ENCODE peak calls at places on chromosomes 2 and 18, in four cellular contexts. P, F, S and M are unnamed samples.
A peak's percentile ranks its signal among the peaks of the same experiment; 100 is the strongest.

GRCh38 chr2:196535742-196536141 is 103.8 kb upstream of the CCDC150 start:
- DNase-seq in P (no peak), F (no peak), S (no peak), M (no peak)

GRCh38 chr2:3430211-3430610 is 50.7 kb downstream of the TRAPPC12 start:
- DNase-seq in P (no peak), F (no peak), S (no peak), M (no peak)

GRCh38 chr2:96528680-96529375 is 7.7 kb upstream of the ARID5A start:
- DNase-seq in P (peak; percentile 16), F (no peak), S (no peak), M (no peak)

GRCh38 chr2:155099784-155100183 is 401.3 kb downstream of the KCNJ3 start:
- DNase-seq in F (no peak), P (no peak), S (no peak), M (no peak)

GRCh38 chr18:70288171-70288850 is 534 bp upstream of the SOCS6 start:
- DNase-seq in P (no peak), S (no peak), F (peak; percentile 38), M (peak; percentile 79)

GRCh38 chr2:72214429-72215143 is 66.9 kb upstream of the CYP26B1 start:
- DNase-seq in S (no peak), P (no peak), F (no peak), M (no peak)

GRCh38 chr2:63827749-63828148 is 13.9 kb upstream of the UGP2 start:
- DNase-seq in P (no peak), S (no peak), F (no peak), M (no peak)

GRCh38 chr2:188787002-188787660 is 187.0 kb upstream of the COL3A1 start:
- DNase-seq in S (no peak), P (no peak), F (no peak), M (no peak)

GRCh38 chr18:65093341-65093740 is 657.5 kb upstream of the CDH7 start:
- DNase-seq in F (no peak), P (no peak), S (no peak), M (no peak)

GRCh38 chr2:217866457-217866856 is 136.3 kb downstream of the TNS1 start:
- DNase-seq in S (no peak), P (no peak), F (no peak), M (no peak)

GRCh38 chr2:36290306-36290705 is 65.3 kb upstream of the CRIM1 start:
- DNase-seq in P (no peak), S (no peak), F (no peak), M (no peak)

GRCh38 chr18:30358545-30358944 is 684.0 kb downstream of the DSC3 start:
- DNase-seq in F (no peak), P (no peak), S (no peak), M (no peak)

GRCh38 chr18:21099442-21099841 is 12.2 kb downstream of the ROCK1 start:
- DNase-seq in P (peak; percentile 27), S (no peak), F (no peak), M (no peak)

GRCh38 chr2:165182029-165182428 is 21.8 kb downstream of the SCN3A start:
- DNase-seq in S (no peak), P (no peak), F (no peak), M (no peak)

GRCh38 chr2:107430006-107430405 is 396.7 kb upstream of the RGPD4 start:
- DNase-seq in F (no peak), P (no peak), S (no peak), M (no peak)

GRCh38 chr2:3098231-3098630 is 279.4 kb downstream of the EIPR1 start:
- DNase-seq in F (no peak), S (no peak), P (no peak), M (no peak)

GRCh38 chr2:73728711-73729110 is 8.4 kb downstream of the TPRKB start:
- DNase-seq in P (no peak), F (no peak), S (no peak), M (no peak)

GRCh38 chr2:156649596-156649995 is 213.4 kb downstream of the GPD2 start:
- DNase-seq in S (no peak), F (no peak), P (no peak), M (no peak)

GRCh38 chr2:221166283-221166682 is 405.8 kb downstream of the EPHA4 start:
- DNase-seq in F (no peak), P (no peak), S (peak; percentile 20), M (no peak)

GRCh38 chr2:189285351-189285750 is 105.8 kb upstream of the COL5A2 start:
- DNase-seq in F (no peak), P (no peak), S (no peak), M (no peak)

GRCh38 chr2:175008009-175008408 is 2.8 kb upstream of the CHN1 start:
- DNase-seq in P (no peak), F (no peak), S (no peak), M (no peak)

GRCh38 chr2:175008801-175009495 is 3.8 kb upstream of the CHN1 start:
- DNase-seq in S (no peak), P (no peak), F (no peak), M (no peak)

GRCh38 chr2:175011505-175011904 is 6.3 kb upstream of the CHN1 start:
- DNase-seq in S (no peak), F (no peak), P (no peak), M (no peak)

GRCh38 chr2:175010848-175011254 is 5.7 kb upstream of the CHN1 start:
- DNase-seq in F (no peak), S (no peak), P (no peak), M (no peak)

DNA sequence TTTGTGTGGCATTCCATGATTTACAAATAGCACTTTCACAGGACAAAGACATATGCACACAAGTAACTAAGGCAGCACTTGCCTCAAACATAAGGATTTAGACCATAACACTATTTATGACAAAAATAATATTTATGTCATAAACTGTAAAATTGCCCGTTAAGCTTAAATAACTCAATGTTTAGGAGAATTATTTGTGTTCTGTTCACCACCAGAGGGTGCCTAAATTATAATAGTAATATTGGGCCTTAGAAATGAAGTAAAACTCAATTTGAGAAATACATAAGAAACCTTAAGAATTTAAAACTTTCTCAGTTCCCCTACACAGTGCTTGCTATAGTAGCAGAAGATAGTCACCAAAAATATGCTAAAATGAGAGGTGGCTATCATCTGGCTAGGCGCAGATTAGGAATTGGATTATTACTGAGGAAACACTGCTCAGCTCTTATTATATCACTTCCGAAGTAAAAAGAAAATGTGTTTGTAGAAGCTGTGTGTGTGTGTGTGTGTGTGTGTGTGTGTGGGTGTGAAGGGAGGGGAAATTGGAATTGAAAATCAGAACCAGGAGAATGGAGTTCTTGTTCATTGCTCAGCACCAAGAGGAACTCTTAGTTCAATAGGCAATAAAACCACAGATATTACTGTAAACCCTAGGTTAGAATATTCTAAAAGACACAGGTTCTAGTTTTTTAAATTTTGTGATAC is 4.9 kb upstream of the CHN1 start:
- DNase-seq in S (no peak), F (no peak), P (no peak), M (no peak)
- TF ChIP-seq CTCF in S (no peak), F (no peak), P (no peak), M (no peak)

GRCh38 chr18:58144671-58145285 is 100.8 kb downstream of the NEDD4L start:
- DNase-seq in F (no peak), S (no peak), P (no peak), M (no peak)
- TF ChIP-seq CTCF in F (no peak), S (no peak), P (no peak), M (no peak)

GRCh38 chr2:114543106-114543806 is 100.8 kb downstream of the DPP10 start:
- DNase-seq in F (no peak), P (no peak), S (no peak), M (no peak)
- TF ChIP-seq CTCF in F (peak; percentile 50), P (no peak), S (no peak), M (peak; percentile 7)

DNA sequence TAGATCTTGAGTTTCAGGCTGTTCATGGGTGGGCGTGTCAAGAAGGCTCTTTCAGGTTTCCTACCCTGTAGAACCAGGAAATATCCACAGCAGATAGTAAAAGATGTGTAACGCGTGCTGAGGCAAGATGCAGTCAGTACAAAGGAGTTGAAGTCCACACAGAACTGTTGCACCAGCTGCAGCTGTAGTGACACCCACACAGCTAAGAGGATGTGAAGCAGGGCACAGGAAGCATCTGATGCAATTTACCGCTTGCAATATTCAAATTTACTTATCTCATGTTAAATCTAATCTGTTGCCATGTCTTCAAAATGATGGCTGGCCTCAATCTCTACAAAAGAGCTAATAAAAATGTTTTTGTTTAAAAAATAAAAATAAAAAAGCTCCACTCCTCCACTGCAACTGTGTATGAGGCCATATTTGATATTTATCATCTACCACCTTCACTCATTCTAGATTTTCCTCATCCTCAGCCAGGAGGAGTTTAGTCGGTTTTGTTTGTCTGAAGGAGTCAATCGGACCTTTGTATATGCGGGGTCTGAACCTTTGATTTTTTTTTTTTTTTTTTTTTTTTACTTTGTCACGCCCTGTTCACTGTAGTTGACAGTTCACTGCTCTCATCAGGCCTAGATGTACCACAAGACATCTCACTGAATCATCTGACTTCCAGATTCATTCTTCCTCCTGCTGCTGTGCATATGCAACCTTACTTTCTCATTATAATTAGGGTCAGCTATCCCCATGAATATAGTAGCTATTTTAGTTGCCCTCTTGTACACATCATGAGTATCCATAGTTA is 133.0 kb downstream of the ARHGAP15 start:
- DNase-seq in S (no peak), F (no peak), P (no peak), M (no peak)
- TF ChIP-seq CTCF in S (no peak), F (no peak), P (no peak), M (no peak)

GRCh38 chr2:239398536-239398935 is 2.3 kb downstream of the HDAC4 start:
- DNase-seq in P (no peak), S (no peak), F (no peak), M (no peak)

GRCh38 chr2:239394978-239395377 is 5.8 kb downstream of the HDAC4 start:
- DNase-seq in S (no peak), P (no peak), F (no peak), M (no peak)

GRCh38 chr2:239395524-239395923 is 5.3 kb downstream of the HDAC4 start:
- DNase-seq in P (no peak), F (no peak), S (no peak), M (no peak)

GRCh38 chr2:239397856-239398470 is 2.9 kb downstream of the HDAC4 start:
- DNase-seq in F (no peak), S (no peak), P (no peak), M (no peak)

DNA sequence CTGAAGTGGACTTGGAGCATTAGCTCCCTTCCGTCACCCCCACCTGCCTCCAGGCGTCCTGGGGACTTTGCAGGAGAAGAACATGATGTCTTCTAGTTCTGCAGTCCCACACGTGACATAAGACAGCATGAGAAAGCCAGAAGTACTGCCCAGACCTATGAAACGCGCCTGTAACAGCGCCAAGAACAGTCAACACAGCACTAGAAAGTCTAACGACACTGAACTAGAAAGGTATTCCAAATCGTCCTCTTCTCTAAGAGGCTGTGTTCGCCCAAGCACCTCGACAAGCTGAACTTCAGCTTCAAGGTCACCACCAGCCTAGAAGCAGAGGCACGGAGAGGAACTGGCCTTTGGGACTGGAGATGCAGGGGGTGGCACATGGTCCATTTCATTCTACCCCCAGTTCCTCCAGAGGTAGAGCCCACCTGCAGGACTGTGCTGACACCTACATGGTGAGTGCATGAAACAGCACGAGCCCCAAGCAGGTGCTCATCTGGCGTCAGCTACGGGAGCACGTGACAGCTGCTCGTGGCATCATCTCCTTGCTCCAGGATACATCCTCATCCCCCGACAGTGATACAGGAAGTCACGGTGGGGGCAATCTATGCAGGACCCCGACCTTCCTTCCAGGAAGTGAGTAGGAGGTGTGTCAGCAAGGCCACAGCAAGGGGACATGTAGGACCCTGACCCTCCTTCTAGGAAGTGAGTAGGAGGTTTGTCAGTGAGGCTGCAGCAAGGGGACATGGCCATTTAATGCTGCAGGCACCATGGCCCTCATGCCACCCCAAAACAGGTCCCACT is 3.7 kb downstream of the HDAC4 start:
- DNase-seq in P (no peak), S (no peak), F (no peak), M (no peak)
- TF ChIP-seq CTCF in P (no peak), S (no peak), F (no peak), M (no peak)